ENCODE peak calls at places on chromosomes 13 and 19, in nine cellular contexts. X, G, O, Z, Q, B, T, E and D are unnamed samples.

GRCh38 chr13:28983661-28984060 is 163.5 kb downstream of the MTUS2 start:
- DNase-seq in Q (no peak), T (no peak), X (no peak), G (peak), B (peak), Z (no peak), E (no peak), O (peak), D (no peak)

GRCh38 chr19:30214651-30215051 is 157.5 kb upstream of the ZNF536 start:
- DNase-seq in G (no peak), Q (no peak), X (no peak), E (no peak), T (no peak), O (no peak), B (no peak), Z (no peak), D (no peak)

GRCh38 chr13:30997697-30998547 is 65.5 kb downstream of the TEX26 start:
- DNase-seq in B (no peak), O (no peak), G (no peak), X (no peak), E (no peak), Z (no peak), Q (no peak), T (no peak), D (no peak)

GRCh38 chr13:34591801-34592454 is 350.1 kb upstream of the NBEA start:
- DNase-seq in E (no peak), O (no peak), Z (no peak), B (no peak), Q (no peak), T (peak), X (peak), G (peak), D (no peak)

GRCh38 chr19:39389621-39390414 is 1.1 kb downstream of the PAF1 start:
- DNase-seq in O (no peak), X (no peak), E (no peak), Q (no peak), Z (no peak), T (no peak), B (no peak), G (no peak), D (no peak)

GRCh38 chr13:101401196-101401595 is 15.1 kb downstream of the NALCN start:
- DNase-seq in E (no peak), B (no peak), G (no peak), Z (no peak), Q (no peak), O (no peak), X (no peak), T (no peak), D (no peak)

GRCh38 chr13:113731192-113732175 is 27.5 kb upstream of the TMEM255B start:
- DNase-seq in E (peak), B (no peak), T (no peak), Q (no peak), X (no peak), O (no peak), Z (no peak), G (no peak), D (no peak)

GRCh38 chr19:40398417-40399056 is 8.6 kb upstream of the HIPK4 start:
- DNase-seq in Z (peak), E (peak), B (peak), G (peak), O (peak), Q (no peak), T (no peak), X (peak), D (no peak)

GRCh38 chr19:43704002-43704705 is 11.7 kb upstream of the IRGC start:
- DNase-seq in O (no peak), X (no peak), E (no peak), B (no peak), Q (no peak), T (no peak), G (no peak), Z (no peak), D (peak)

GRCh38 chr13:110559986-110560385 is 1.5 kb downstream of the RAB20 start:
- DNase-seq in Q (no peak), E (no peak), G (no peak), O (no peak), Z (peak), X (no peak), T (no peak), B (no peak), D (no peak)

GRCh38 chr13:95360052-95360451 is 58.8 kb upstream of the ABCC4 start:
- DNase-seq in B (no peak), G (no peak), Q (no peak), T (no peak), E (no peak), X (no peak), Z (no peak), O (no peak), D (no peak)

GRCh38 chr13:77016241-77016812 is 10.6 kb downstream of the FBXL3 start:
- DNase-seq in Q (no peak), G (no peak), T (no peak), B (no peak), E (no peak), O (no peak), X (no peak), Z (no peak), D (no peak)

GRCh38 chr19:3253270-3253669 is 28.8 kb downstream of the CELF5 start:
- DNase-seq in B (no peak), X (no peak), O (no peak), G (no peak), T (no peak), Z (no peak), Q (no peak), E (no peak), D (no peak)

GRCh38 chr19:1279261-1279660 is 3.9 kb downstream of the FAM174C start:
- DNase-seq in Q (no peak), Z (no peak), B (no peak), T (no peak), G (no peak), X (no peak), O (no peak), E (no peak), D (no peak)

GRCh38 chr13:109654341-109655205 is 131.8 kb downstream of the IRS2 start:
- DNase-seq in B (no peak), X (peak), G (no peak), E (no peak), O (no peak), T (no peak), Z (no peak), Q (no peak), D (no peak)

GRCh38 chr13:85806553-85807175 is 7.4 kb upstream of the SLITRK6 start:
- DNase-seq in O (peak), T (no peak), Q (no peak), G (no peak), X (no peak), Z (peak), B (no peak), E (no peak), D (no peak)

GRCh38 chr19:46919324-46919723 is 58.5 kb downstream of the ARHGAP35 start:
- DNase-seq in T (no peak), Q (no peak), G (no peak), E (no peak), Z (no peak), X (no peak), O (no peak), B (no peak), D (no peak)

GRCh38 chr19:50520822-50521465 is 7.2 kb upstream of the ASPDH start:
- DNase-seq in X (no peak), O (no peak), T (no peak), E (peak), Q (no peak), G (no peak), B (no peak), Z (no peak), D (no peak)

GRCh38 chr13:29159871-29160270 is 339.7 kb downstream of the MTUS2 start:
- DNase-seq in T (no peak), E (no peak), Z (no peak), B (no peak), O (no peak), Q (no peak), X (no peak), G (no peak), D (no peak)

GRCh38 chr13:43988302-43988701 is 108.6 kb downstream of the LACC1 start:
- DNase-seq in T (no peak), O (no peak), Q (no peak), B (no peak), G (no peak), Z (no peak), E (no peak), X (no peak), D (no peak)

GRCh38 chr19:1636325-1637236 is 15.8 kb downstream of the TCF3 start:
- DNase-seq in Z (no peak), T (no peak), O (no peak), X (no peak), B (no peak), E (no peak), Q (no peak), G (no peak), D (no peak)

GRCh38 chr13:54185785-54186184 is 1157.2 kb downstream of the OLFM4 start:
- DNase-seq in B (no peak), Q (no peak), O (peak), Z (peak), E (no peak), T (no peak), G (peak), X (no peak), D (no peak)
- TF ChIP-seq CTCF in B (no peak), Q (no peak), O (peak), Z (no peak), E (no peak), T (no peak), G (peak), X (no peak), D (no peak)

GRCh38 chr19:33429891-33430673 is 56.6 kb downstream of the CEBPG start:
- DNase-seq in O (no peak), Q (no peak), E (peak), G (no peak), Z (no peak), T (peak), B (no peak), X (no peak), D (no peak)
- TF ChIP-seq CTCF in O (no peak), Q (no peak), E (no peak), G (no peak), Z (no peak), T (no peak), B (no peak), X (no peak), D (no peak)

DNA sequence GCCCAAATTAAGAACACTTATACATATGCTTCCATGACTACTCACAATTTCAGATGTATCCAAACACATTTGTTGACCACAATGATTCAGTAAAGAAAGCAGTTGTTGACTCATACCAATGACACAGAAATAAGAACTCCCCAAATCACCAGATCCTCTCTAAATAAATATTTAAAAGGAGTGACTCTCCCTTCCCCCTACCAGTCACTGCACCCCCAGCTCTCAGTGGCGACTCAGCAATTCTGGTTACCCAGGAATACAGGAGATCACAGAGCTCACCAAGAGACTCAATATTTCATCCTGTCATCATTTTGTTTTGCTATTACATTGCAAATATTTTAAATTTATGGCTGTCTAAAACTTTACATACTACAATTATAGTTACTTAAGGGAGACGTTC is 131.5 kb downstream of the RGCC start:
- DNase-seq in G (no peak), B (no peak), X (no peak), T (no peak), O (no peak), E (no peak), Q (peak), Z (peak), D (no peak)
- TF ChIP-seq CTCF in G (no peak), B (no peak), X (no peak), T (no peak), O (no peak), E (no peak), Q (no peak), Z (no peak), D (no peak)

GRCh38 chr19:48121066-48121465 is 10.4 kb upstream of the PLA2G4C start:
- DNase-seq in G (no peak), O (no peak), T (no peak), Z (no peak), E (no peak), B (no peak), Q (no peak), X (no peak), D (no peak)
- TF ChIP-seq CTCF in G (no peak), O (no peak), T (no peak), Z (no peak), E (no peak), B (no peak), Q (no peak), X (no peak), D (no peak)

GRCh38 chr13:51910508-51910907 is 48.7 kb downstream of the CCDC70 start:
- DNase-seq in Q (no peak), E (no peak), B (no peak), Z (no peak), X (no peak), O (no peak), G (no peak), T (no peak), D (no peak)

GRCh38 chr13:51914137-51914493 is 52.3 kb downstream of the CCDC70 start:
- DNase-seq in B (no peak), O (no peak), G (no peak), X (no peak), T (no peak), Z (no peak), E (no peak), Q (no peak), D (no peak)

GRCh38 chr13:51913421-51914136 is 51.8 kb downstream of the CCDC70 start:
- DNase-seq in T (no peak), B (no peak), X (no peak), Q (no peak), Z (no peak), E (no peak), G (no peak), O (no peak), D (no peak)

GRCh38 chr13:51912511-51913225 is 50.9 kb downstream of the CCDC70 start:
- DNase-seq in T (no peak), Q (no peak), X (no peak), Z (no peak), O (no peak), B (no peak), E (no peak), G (no peak), D (no peak)

DNA sequence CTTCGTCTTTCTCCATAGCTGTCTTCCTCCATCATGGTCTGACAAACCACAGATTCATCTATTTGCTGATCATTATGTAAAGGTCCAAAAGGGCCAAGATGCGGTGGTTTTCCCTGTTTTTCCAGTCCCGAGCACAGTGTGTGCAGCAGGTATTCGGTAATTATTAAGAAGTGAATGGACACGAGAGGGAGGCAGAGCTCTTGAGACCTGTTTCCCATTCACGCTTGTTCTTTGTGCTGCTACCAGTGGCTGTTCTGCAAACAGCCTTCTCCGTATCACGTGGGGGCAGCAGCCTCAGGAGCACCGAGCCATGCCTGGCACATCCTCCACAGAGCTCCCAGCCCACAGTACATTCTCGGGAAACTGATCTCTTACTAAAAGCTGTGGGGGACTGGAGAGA is 50.3 kb downstream of the CCDC70 start:
- DNase-seq in X (no peak), O (no peak), B (peak), Q (no peak), T (no peak), Z (no peak), G (peak), E (no peak), D (no peak)
- TF ChIP-seq CTCF in X (no peak), O (no peak), B (no peak), Q (no peak), T (no peak), Z (no peak), G (peak), E (no peak), D (no peak)

GRCh38 chr13:91359566-91359965 is 12.1 kb downstream of the MIR17HG start:
- DNase-seq in T (no peak), X (no peak), G (no peak), O (no peak), Z (no peak), Q (no peak), B (no peak), E (no peak), D (no peak)
- TF ChIP-seq CTCF in T (no peak), X (no peak), G (no peak), O (no peak), Z (no peak), Q (no peak), B (no peak), E (no peak), D (no peak)

DNA sequence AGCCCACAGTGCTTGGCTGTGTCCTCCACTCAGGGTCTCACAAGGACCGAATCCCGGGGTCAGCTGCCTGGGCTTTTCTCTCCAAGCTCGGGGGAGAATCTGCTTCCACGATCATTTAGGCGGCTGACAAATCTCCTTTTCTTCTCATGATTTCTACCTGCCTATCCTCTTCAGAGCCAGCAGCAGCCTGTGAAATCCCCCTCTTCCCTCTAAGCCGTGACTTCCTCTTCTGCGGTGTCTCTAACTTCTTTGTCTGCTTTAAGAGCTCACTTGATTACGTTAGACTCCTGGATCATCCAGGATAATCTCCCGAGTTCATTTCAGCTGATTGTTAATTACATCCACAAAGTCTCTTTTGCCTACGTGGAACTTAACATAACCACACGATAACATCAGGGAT is 22.5 kb upstream of the ZNF845 start:
- DNase-seq in O (no peak), X (no peak), G (no peak), T (no peak), B (no peak), E (no peak), Q (no peak), Z (no peak), D (no peak)
- TF ChIP-seq CTCF in O (no peak), X (no peak), G (no peak), T (no peak), B (no peak), E (no peak), Q (no peak), Z (no peak), D (no peak)

DNA sequence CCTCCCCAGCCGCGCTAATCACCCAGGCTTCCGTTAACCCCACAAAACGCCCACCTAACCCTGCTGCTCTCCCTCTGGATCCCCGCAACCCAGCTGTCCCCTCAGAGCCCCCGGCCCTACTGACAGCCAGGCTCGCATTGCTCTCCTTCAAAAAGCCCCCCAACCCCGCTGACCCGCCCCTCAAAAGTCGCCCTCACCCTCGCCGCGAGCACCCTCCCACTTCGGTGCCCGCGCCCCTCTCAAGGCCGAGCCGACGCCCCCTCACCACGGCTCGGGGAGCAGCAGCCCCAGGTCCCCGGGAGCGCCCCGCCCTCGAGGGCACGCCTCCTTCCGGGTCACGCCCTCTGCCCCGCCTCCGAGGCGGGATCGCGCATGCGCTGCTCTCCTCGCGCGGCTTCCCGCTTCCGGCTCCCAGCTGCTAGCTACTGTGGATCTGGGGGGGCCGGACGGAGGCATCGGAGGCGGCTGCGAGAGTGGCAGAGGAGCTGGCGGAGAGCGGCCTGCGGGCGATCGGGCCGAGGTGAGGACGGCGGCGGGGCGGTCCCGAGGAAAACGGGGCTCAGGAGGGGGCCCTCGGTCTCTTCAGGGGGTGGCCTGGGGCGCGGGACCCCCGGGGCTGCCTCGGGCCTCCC is 46.1 kb downstream of the ARHGEF18 start:
- DNase-seq in Z (peak), X (peak), B (peak), O (peak), G (peak), Q (peak), T (peak), E (peak), D (peak)
- TF ChIP-seq CTCF in Z (no peak), X (no peak), B (no peak), O (peak), G (no peak), Q (no peak), T (peak), E (no peak), D (no peak)